ENCODE peak calls at places on chromosome 16, in six cellular contexts. One of them, this sample, is unnamed.
A peak's percentile ranks its signal among the peaks of the same experiment; 100 is the strongest.

GRCh38 chr16:11016993-11017392 is 72.6 kb downstream of the CLEC16A start:
- DNase-seq in cerebellum: no peak
- DNase-seq in T-helper 1 cell: no peak
- DNase-seq in CD4-positive, CD25-positive, alpha-beta regulatory T cell: no peak
- DNase-seq in RWPE1: peak; percentile 84
- DNase-seq in GM18507: no peak
- DNase-seq in this sample: peak; percentile 65

GRCh38 chr16:82855471-82855870 is 228.7 kb downstream of the CDH13 start:
- DNase-seq in RWPE1: no peak
- DNase-seq in GM18507: no peak
- DNase-seq in T-helper 1 cell: no peak
- DNase-seq in CD4-positive, CD25-positive, alpha-beta regulatory T cell: no peak
- DNase-seq in cerebellum: no peak
- DNase-seq in this sample: no peak

GRCh38 chr16:50282010-50282538 is 15.7 kb downstream of the ADCY7 start:
- DNase-seq in RWPE1: no peak
- DNase-seq in cerebellum: no peak
- DNase-seq in T-helper 1 cell: peak; percentile 39
- DNase-seq in GM18507: peak; percentile 79
- DNase-seq in CD4-positive, CD25-positive, alpha-beta regulatory T cell: peak; percentile 16
- DNase-seq in this sample: peak; percentile 74

GRCh38 chr16:2529961-2530628 is 1.1 kb downstream of the CEMP1 start:
- DNase-seq in RWPE1: no peak
- DNase-seq in cerebellum: no peak
- DNase-seq in T-helper 1 cell: no peak
- DNase-seq in CD4-positive, CD25-positive, alpha-beta regulatory T cell: no peak
- DNase-seq in GM18507: no peak
- DNase-seq in this sample: no peak

GRCh38 chr16:2497641-2498040 is 16.1 kb upstream of the ATP6V0C start:
- DNase-seq in GM18507: no peak
- DNase-seq in CD4-positive, CD25-positive, alpha-beta regulatory T cell: no peak
- DNase-seq in cerebellum: no peak
- DNase-seq in RWPE1: no peak
- DNase-seq in T-helper 1 cell: no peak
- DNase-seq in this sample: no peak

GRCh38 chr16:10741844-10742243 is 1.8 kb upstream of the NUBP1 start:
- DNase-seq in RWPE1: no peak
- DNase-seq in T-helper 1 cell: no peak
- DNase-seq in GM18507: no peak
- DNase-seq in CD4-positive, CD25-positive, alpha-beta regulatory T cell: no peak
- DNase-seq in cerebellum: peak; percentile 81
- DNase-seq in this sample: no peak

GRCh38 chr16:84322749-84323148 is 28.1 kb downstream of the WFDC1 start:
- DNase-seq in GM18507: no peak
- DNase-seq in RWPE1: no peak
- DNase-seq in T-helper 1 cell: no peak
- DNase-seq in cerebellum: no peak
- DNase-seq in CD4-positive, CD25-positive, alpha-beta regulatory T cell: no peak
- DNase-seq in this sample: no peak

GRCh38 chr16:35295856-35296255 is 1836.4 kb downstream of the TP53TG3F start:
- DNase-seq in GM18507: no peak
- DNase-seq in CD4-positive, CD25-positive, alpha-beta regulatory T cell: no peak
- DNase-seq in T-helper 1 cell: no peak
- DNase-seq in cerebellum: no peak
- DNase-seq in RWPE1: no peak
- DNase-seq in this sample: no peak

GRCh38 chr16:30839523-30840227 is 52.7 kb upstream of the ZNF629 start:
- DNase-seq in T-helper 1 cell: no peak
- DNase-seq in RWPE1: no peak
- DNase-seq in cerebellum: no peak
- DNase-seq in GM18507: no peak
- DNase-seq in CD4-positive, CD25-positive, alpha-beta regulatory T cell: no peak
- DNase-seq in this sample: peak; percentile 77

GRCh38 chr16:69327585-69328310 is 2.6 kb downstream of the PDF start:
- DNase-seq in RWPE1: no peak
- DNase-seq in cerebellum: no peak
- DNase-seq in CD4-positive, CD25-positive, alpha-beta regulatory T cell: no peak
- DNase-seq in T-helper 1 cell: no peak
- DNase-seq in GM18507: no peak
- DNase-seq in this sample: no peak

GRCh38 chr16:82011199-82011641 is at the start of gene SDR42E1:
- DNase-seq in T-helper 1 cell: peak; percentile 51
- DNase-seq in GM18507: peak; percentile 55
- DNase-seq in CD4-positive, CD25-positive, alpha-beta regulatory T cell: peak; percentile 44
- DNase-seq in RWPE1: peak; percentile 79
- DNase-seq in cerebellum: no peak
- DNase-seq in this sample: peak; percentile 69

GRCh38 chr16:69190598-69190997 is 3.6 kb downstream of the SNTB2 start:
- DNase-seq in GM18507: no peak
- DNase-seq in CD4-positive, CD25-positive, alpha-beta regulatory T cell: no peak
- DNase-seq in RWPE1: no peak
- DNase-seq in cerebellum: no peak
- DNase-seq in T-helper 1 cell: no peak
- DNase-seq in this sample: no peak

GRCh38 chr16:529012-529575 is 1.6 kb downstream of the CAPN15 start:
- DNase-seq in cerebellum: no peak
- DNase-seq in CD4-positive, CD25-positive, alpha-beta regulatory T cell: no peak
- DNase-seq in T-helper 1 cell: no peak
- DNase-seq in GM18507: no peak
- DNase-seq in RWPE1: no peak
- DNase-seq in this sample: no peak

GRCh38 chr16:57725077-57725953 is 10.3 kb upstream of the KATNB1 start:
- DNase-seq in cerebellum: no peak
- DNase-seq in RWPE1: no peak
- DNase-seq in GM18507: no peak
- DNase-seq in T-helper 1 cell: no peak
- DNase-seq in CD4-positive, CD25-positive, alpha-beta regulatory T cell: no peak
- DNase-seq in this sample: no peak

GRCh38 chr16:56319391-56319790 is 106.0 kb downstream of the AMFR start:
- DNase-seq in cerebellum: no peak
- DNase-seq in T-helper 1 cell: no peak
- DNase-seq in CD4-positive, CD25-positive, alpha-beta regulatory T cell: no peak
- DNase-seq in GM18507: no peak
- DNase-seq in RWPE1: no peak
- DNase-seq in this sample: no peak

GRCh38 chr16:11737678-11738077 is 5.0 kb downstream of the TXNDC11 start:
- DNase-seq in T-helper 1 cell: no peak
- DNase-seq in CD4-positive, CD25-positive, alpha-beta regulatory T cell: no peak
- DNase-seq in RWPE1: no peak
- DNase-seq in GM18507: no peak
- DNase-seq in cerebellum: no peak
- DNase-seq in this sample: no peak

GRCh38 chr16:71927383-71927782 is 32.1 kb downstream of the IST1 start:
- DNase-seq in cerebellum: no peak
- DNase-seq in CD4-positive, CD25-positive, alpha-beta regulatory T cell: no peak
- DNase-seq in RWPE1: peak; percentile 74
- DNase-seq in T-helper 1 cell: no peak
- DNase-seq in GM18507: no peak
- DNase-seq in this sample: peak; percentile 58

GRCh38 chr16:88561485-88562369 is 8.5 kb upstream of the ZC3H18 start:
- DNase-seq in GM18507: peak; percentile 61
- DNase-seq in CD4-positive, CD25-positive, alpha-beta regulatory T cell: peak; percentile 43
- DNase-seq in T-helper 1 cell: peak; percentile 44
- DNase-seq in cerebellum: peak; percentile 77
- DNase-seq in RWPE1: peak; percentile 72
- DNase-seq in this sample: no peak

GRCh38 chr16:404971-405486 is 3.3 kb downstream of the DECR2 start:
- DNase-seq in T-helper 1 cell: no peak
- DNase-seq in RWPE1: no peak
- DNase-seq in GM18507: no peak
- DNase-seq in CD4-positive, CD25-positive, alpha-beta regulatory T cell: no peak
- DNase-seq in cerebellum: no peak
- DNase-seq in this sample: no peak

GRCh38 chr16:89983550-89983949 is 35.0 kb downstream of the DEF8 start:
- DNase-seq in CD4-positive, CD25-positive, alpha-beta regulatory T cell: no peak
- DNase-seq in RWPE1: no peak
- DNase-seq in T-helper 1 cell: no peak
- DNase-seq in GM18507: no peak
- DNase-seq in cerebellum: no peak
- DNase-seq in this sample: no peak

GRCh38 chr16:65500919-65501318 is 379.1 kb upstream of the CDH11 start:
- DNase-seq in cerebellum: no peak
- DNase-seq in GM18507: no peak
- DNase-seq in RWPE1: no peak
- DNase-seq in CD4-positive, CD25-positive, alpha-beta regulatory T cell: no peak
- DNase-seq in T-helper 1 cell: no peak
- DNase-seq in this sample: no peak

GRCh38 chr16:4064950-4065352 is 51.3 kb downstream of the ADCY9 start:
- DNase-seq in CD4-positive, CD25-positive, alpha-beta regulatory T cell: no peak
- DNase-seq in RWPE1: no peak
- DNase-seq in GM18507: no peak
- DNase-seq in cerebellum: no peak
- DNase-seq in T-helper 1 cell: peak; percentile 19
- DNase-seq in this sample: no peak

GRCh38 chr16:73150790-73151189 is 102.9 kb upstream of the ZFHX3 start:
- DNase-seq in RWPE1: no peak
- DNase-seq in cerebellum: no peak
- DNase-seq in T-helper 1 cell: no peak
- DNase-seq in CD4-positive, CD25-positive, alpha-beta regulatory T cell: no peak
- DNase-seq in GM18507: no peak
- DNase-seq in this sample: no peak

GRCh38 chr16:76450890-76451289 is 173.7 kb downstream of the CNTNAP4 start:
- DNase-seq in GM18507: no peak
- DNase-seq in RWPE1: no peak
- DNase-seq in CD4-positive, CD25-positive, alpha-beta regulatory T cell: no peak
- DNase-seq in T-helper 1 cell: no peak
- DNase-seq in cerebellum: no peak
- DNase-seq in this sample: no peak

GRCh38 chr16:64450170-64450569 is 671.7 kb downstream of the CDH11 start:
- DNase-seq in GM18507: no peak
- DNase-seq in T-helper 1 cell: no peak
- DNase-seq in CD4-positive, CD25-positive, alpha-beta regulatory T cell: no peak
- DNase-seq in cerebellum: no peak
- DNase-seq in RWPE1: no peak
- DNase-seq in this sample: no peak

GRCh38 chr16:87339086-87339723 is 22.0 kb upstream of the C16orf95 start:
- DNase-seq in T-helper 1 cell: no peak
- DNase-seq in RWPE1: no peak
- DNase-seq in CD4-positive, CD25-positive, alpha-beta regulatory T cell: no peak
- DNase-seq in cerebellum: no peak
- DNase-seq in GM18507: no peak
- DNase-seq in this sample: no peak

GRCh38 chr16:79386299-79386698 is 214.2 kb downstream of the MAF start:
- DNase-seq in RWPE1: no peak
- DNase-seq in GM18507: no peak
- DNase-seq in T-helper 1 cell: no peak
- DNase-seq in cerebellum: no peak
- DNase-seq in CD4-positive, CD25-positive, alpha-beta regulatory T cell: no peak
- DNase-seq in this sample: no peak

GRCh38 chr16:87979352-87979751 is 28.1 kb downstream of the BANP start:
- DNase-seq in CD4-positive, CD25-positive, alpha-beta regulatory T cell: no peak
- DNase-seq in GM18507: no peak
- DNase-seq in RWPE1: no peak
- DNase-seq in cerebellum: no peak
- DNase-seq in T-helper 1 cell: no peak
- DNase-seq in this sample: no peak

GRCh38 chr16:19883296-19883951 is 1.2 kb downstream of the GPRC5B start:
- DNase-seq in cerebellum: peak; percentile 62
- DNase-seq in T-helper 1 cell: no peak
- DNase-seq in RWPE1: no peak
- DNase-seq in GM18507: no peak
- DNase-seq in CD4-positive, CD25-positive, alpha-beta regulatory T cell: no peak
- DNase-seq in this sample: no peak

This sample was measured in mucosa of gallbladder.